ENCODE peak calls at places on chromosome 2, in five cellular contexts. One of them, this sample, is unnamed.

GRCh38 chr2:236214331-236214995 is 46.3 kb upstream of the GBX2 start:
- DNase-seq in prostate gland: no peak
- DNase-seq in GF-D8: no peak
- DNase-seq in CD4-positive, alpha-beta T cell: no peak
- DNase-seq in D341Med: no peak
- DNase-seq in this sample: no peak

GRCh38 chr2:189409136-189409535 is 32.1 kb upstream of the WDR75 start:
- DNase-seq in D341Med: no peak
- DNase-seq in GF-D8: no peak
- DNase-seq in prostate gland: no peak
- DNase-seq in CD4-positive, alpha-beta T cell: no peak
- DNase-seq in this sample: no peak

GRCh38 chr2:164430166-164430783 is 191.0 kb downstream of the GRB14 start:
- DNase-seq in GF-D8: no peak
- DNase-seq in D341Med: peak
- DNase-seq in CD4-positive, alpha-beta T cell: no peak
- DNase-seq in prostate gland: no peak
- DNase-seq in this sample: no peak

GRCh38 chr2:30115141-30115980 is 31.4 kb upstream of the YPEL5 start:
- DNase-seq in CD4-positive, alpha-beta T cell: peak
- DNase-seq in prostate gland: peak
- DNase-seq in D341Med: peak
- DNase-seq in GF-D8: no peak
- DNase-seq in this sample: no peak

GRCh38 chr2:223697921-223698645 is 95.9 kb upstream of the SCG2 start:
- DNase-seq in D341Med: no peak
- DNase-seq in prostate gland: no peak
- DNase-seq in GF-D8: no peak
- DNase-seq in CD4-positive, alpha-beta T cell: no peak
- DNase-seq in this sample: no peak

GRCh38 chr2:188369365-188369764 is 77.7 kb downstream of the GULP1 start:
- DNase-seq in prostate gland: peak
- DNase-seq in D341Med: peak
- DNase-seq in CD4-positive, alpha-beta T cell: no peak
- DNase-seq in GF-D8: no peak
- DNase-seq in this sample: no peak

GRCh38 chr2:177147093-177147694 is 65.4 kb upstream of the HNRNPA3 start:
- DNase-seq in D341Med: peak
- DNase-seq in prostate gland: no peak
- DNase-seq in GF-D8: peak
- DNase-seq in CD4-positive, alpha-beta T cell: no peak
- DNase-seq in this sample: no peak

GRCh38 chr2:132937629-132938028 is 267.6 kb upstream of the LYPD1 start:
- DNase-seq in prostate gland: no peak
- DNase-seq in CD4-positive, alpha-beta T cell: no peak
- DNase-seq in D341Med: no peak
- DNase-seq in GF-D8: no peak
- DNase-seq in this sample: no peak

GRCh38 chr2:120566331-120567035 is 169.2 kb upstream of the GLI2 start:
- DNase-seq in CD4-positive, alpha-beta T cell: no peak
- DNase-seq in D341Med: no peak
- DNase-seq in prostate gland: no peak
- DNase-seq in GF-D8: no peak
- DNase-seq in this sample: no peak

GRCh38 chr2:180474716-180475115 is 467.6 kb upstream of the CWC22 start:
- DNase-seq in prostate gland: no peak
- DNase-seq in GF-D8: no peak
- DNase-seq in D341Med: no peak
- DNase-seq in CD4-positive, alpha-beta T cell: no peak
- DNase-seq in this sample: no peak

GRCh38 chr2:57890993-57891688 is 155.5 kb upstream of the VRK2 start:
- DNase-seq in GF-D8: no peak
- DNase-seq in D341Med: no peak
- DNase-seq in CD4-positive, alpha-beta T cell: no peak
- DNase-seq in prostate gland: no peak
- DNase-seq in this sample: no peak

GRCh38 chr2:2870106-2870505 is 507.5 kb downstream of the EIPR1 start:
- DNase-seq in D341Med: no peak
- DNase-seq in prostate gland: no peak
- DNase-seq in GF-D8: no peak
- DNase-seq in CD4-positive, alpha-beta T cell: no peak
- DNase-seq in this sample: no peak

GRCh38 chr2:96554293-96555145 is 18.0 kb downstream of the ARID5A start:
- DNase-seq in prostate gland: peak
- DNase-seq in CD4-positive, alpha-beta T cell: peak
- DNase-seq in D341Med: peak
- DNase-seq in GF-D8: no peak
- DNase-seq in this sample: no peak

GRCh38 chr2:160252278-160252887 is 52.3 kb upstream of the ITGB6 start:
- DNase-seq in prostate gland: no peak
- DNase-seq in CD4-positive, alpha-beta T cell: no peak
- DNase-seq in D341Med: no peak
- DNase-seq in GF-D8: peak
- DNase-seq in this sample: no peak

GRCh38 chr2:230124792-230125452 is 56.2 kb upstream of the SLC16A14 start:
- DNase-seq in prostate gland: no peak
- DNase-seq in CD4-positive, alpha-beta T cell: peak
- DNase-seq in D341Med: no peak
- DNase-seq in GF-D8: peak
- DNase-seq in this sample: peak

GRCh38 chr2:232887171-232887850 is 17.2 kb downstream of the SNORC start:
- DNase-seq in CD4-positive, alpha-beta T cell: no peak
- DNase-seq in prostate gland: no peak
- DNase-seq in D341Med: no peak
- DNase-seq in GF-D8: no peak
- DNase-seq in this sample: no peak

GRCh38 chr2:14516844-14517243 is 115.7 kb upstream of the LRATD1 start:
- DNase-seq in CD4-positive, alpha-beta T cell: no peak
- DNase-seq in prostate gland: no peak
- DNase-seq in D341Med: no peak
- DNase-seq in GF-D8: no peak
- DNase-seq in this sample: peak

This sample was measured in SIG-M5.